ENCODE peak calls at places on chromosomes 3 and 15, in seven cellular contexts. One of them, this sample, is unnamed.

GRCh38 chr3:71310595-71311319 is 272.8 kb downstream of the FOXP1 start:
- DNase-seq in CD4-positive, CD25-positive, alpha-beta regulatory T cell: no peak
- DNase-seq in lower lobe of right lung: no peak
- DNase-seq in endothelial cell of umbilical vein: no peak
- DNase-seq in GM23248: peak
- DNase-seq in colonic mucosa: no peak
- DNase-seq in AG04450: no peak
- DNase-seq in this sample: peak

GRCh38 chr15:100764778-100765457 is 114.7 kb upstream of the ALDH1A3 start:
- DNase-seq in lower lobe of right lung: no peak
- DNase-seq in GM23248: peak
- DNase-seq in AG04450: peak
- DNase-seq in endothelial cell of umbilical vein: peak
- DNase-seq in CD4-positive, CD25-positive, alpha-beta regulatory T cell: no peak
- DNase-seq in colonic mucosa: no peak
- DNase-seq in this sample: no peak

GRCh38 chr3:184341925-184342324 is 4.5 kb downstream of the FAM131A start:
- DNase-seq in lower lobe of right lung: peak
- DNase-seq in colonic mucosa: no peak
- DNase-seq in endothelial cell of umbilical vein: no peak
- DNase-seq in AG04450: no peak
- DNase-seq in GM23248: no peak
- DNase-seq in CD4-positive, CD25-positive, alpha-beta regulatory T cell: no peak
- DNase-seq in this sample: no peak

GRCh38 chr3:192933779-192934456 is 16.3 kb upstream of the MB21D2 start:
- DNase-seq in endothelial cell of umbilical vein: no peak
- DNase-seq in AG04450: no peak
- DNase-seq in CD4-positive, CD25-positive, alpha-beta regulatory T cell: no peak
- DNase-seq in colonic mucosa: no peak
- DNase-seq in lower lobe of right lung: no peak
- DNase-seq in GM23248: peak
- DNase-seq in this sample: no peak

GRCh38 chr3:179244874-179245273 is 6.0 kb downstream of the KCNMB3 start:
- DNase-seq in endothelial cell of umbilical vein: no peak
- DNase-seq in lower lobe of right lung: no peak
- DNase-seq in AG04450: peak
- DNase-seq in CD4-positive, CD25-positive, alpha-beta regulatory T cell: no peak
- DNase-seq in colonic mucosa: no peak
- DNase-seq in GM23248: no peak
- DNase-seq in this sample: no peak

GRCh38 chr15:35533130-35534110 is 12.5 kb downstream of the DPH6 start:
- DNase-seq in colonic mucosa: no peak
- DNase-seq in lower lobe of right lung: no peak
- DNase-seq in endothelial cell of umbilical vein: no peak
- DNase-seq in AG04450: no peak
- DNase-seq in GM23248: peak
- DNase-seq in CD4-positive, CD25-positive, alpha-beta regulatory T cell: no peak
- DNase-seq in this sample: no peak

GRCh38 chr15:48481802-48482201 is 150.6 kb downstream of the DUT start:
- DNase-seq in CD4-positive, CD25-positive, alpha-beta regulatory T cell: no peak
- DNase-seq in endothelial cell of umbilical vein: no peak
- DNase-seq in AG04450: peak
- DNase-seq in GM23248: no peak
- DNase-seq in colonic mucosa: no peak
- DNase-seq in lower lobe of right lung: no peak
- DNase-seq in this sample: no peak

GRCh38 chr3:69367586-69367985 is 18.3 kb downstream of the FRMD4B start:
- DNase-seq in lower lobe of right lung: no peak
- DNase-seq in AG04450: no peak
- DNase-seq in CD4-positive, CD25-positive, alpha-beta regulatory T cell: no peak
- DNase-seq in GM23248: no peak
- DNase-seq in colonic mucosa: no peak
- DNase-seq in endothelial cell of umbilical vein: peak
- DNase-seq in this sample: no peak

GRCh38 chr3:5095879-5096278 is 26.2 kb upstream of the ARL8B start:
- DNase-seq in CD4-positive, CD25-positive, alpha-beta regulatory T cell: no peak
- DNase-seq in colonic mucosa: no peak
- DNase-seq in GM23248: peak
- DNase-seq in endothelial cell of umbilical vein: no peak
- DNase-seq in lower lobe of right lung: no peak
- DNase-seq in AG04450: no peak
- DNase-seq in this sample: no peak

GRCh38 chr3:38524141-38524739 is 28.1 kb downstream of the EXOG start:
- DNase-seq in colonic mucosa: no peak
- DNase-seq in GM23248: peak
- DNase-seq in AG04450: no peak
- DNase-seq in endothelial cell of umbilical vein: no peak
- DNase-seq in lower lobe of right lung: no peak
- DNase-seq in CD4-positive, CD25-positive, alpha-beta regulatory T cell: no peak
- DNase-seq in this sample: no peak

GRCh38 chr15:85339976-85340665 is 40.3 kb upstream of the AKAP13 start:
- DNase-seq in colonic mucosa: no peak
- DNase-seq in CD4-positive, CD25-positive, alpha-beta regulatory T cell: no peak
- DNase-seq in endothelial cell of umbilical vein: peak
- DNase-seq in lower lobe of right lung: no peak
- DNase-seq in GM23248: peak
- DNase-seq in AG04450: no peak
- DNase-seq in this sample: no peak

GRCh38 chr3:186211101-186211500 is 102.2 kb upstream of the ETV5 start:
- DNase-seq in CD4-positive, CD25-positive, alpha-beta regulatory T cell: no peak
- DNase-seq in endothelial cell of umbilical vein: no peak
- DNase-seq in colonic mucosa: no peak
- DNase-seq in lower lobe of right lung: no peak
- DNase-seq in AG04450: no peak
- DNase-seq in GM23248: no peak
- DNase-seq in this sample: no peak

GRCh38 chr3:153373571-153373970 is 211.5 kb downstream of the RAP2B start:
- DNase-seq in GM23248: peak
- DNase-seq in endothelial cell of umbilical vein: no peak
- DNase-seq in AG04450: no peak
- DNase-seq in CD4-positive, CD25-positive, alpha-beta regulatory T cell: no peak
- DNase-seq in colonic mucosa: no peak
- DNase-seq in lower lobe of right lung: peak
- DNase-seq in this sample: no peak

GRCh38 chr3:172938788-172939187 is 188.3 kb downstream of the ECT2 start:
- DNase-seq in CD4-positive, CD25-positive, alpha-beta regulatory T cell: no peak
- DNase-seq in colonic mucosa: no peak
- DNase-seq in endothelial cell of umbilical vein: no peak
- DNase-seq in AG04450: no peak
- DNase-seq in GM23248: no peak
- DNase-seq in lower lobe of right lung: no peak
- DNase-seq in this sample: no peak

GRCh38 chr3:37661615-37662306 is 199.9 kb upstream of the CTDSPL start:
- DNase-seq in AG04450: no peak
- DNase-seq in colonic mucosa: no peak
- DNase-seq in CD4-positive, CD25-positive, alpha-beta regulatory T cell: no peak
- DNase-seq in GM23248: no peak
- DNase-seq in lower lobe of right lung: peak
- DNase-seq in endothelial cell of umbilical vein: no peak
- DNase-seq in this sample: no peak

GRCh38 chr15:31373970-31374369 is 47.3 kb downstream of the KLF13 start:
- DNase-seq in GM23248: no peak
- DNase-seq in endothelial cell of umbilical vein: no peak
- DNase-seq in lower lobe of right lung: no peak
- DNase-seq in colonic mucosa: no peak
- DNase-seq in AG04450: no peak
- DNase-seq in CD4-positive, CD25-positive, alpha-beta regulatory T cell: no peak
- DNase-seq in this sample: no peak

GRCh38 chr3:161349529-161350278 is 21.6 kb downstream of the SPTSSB start:
- DNase-seq in CD4-positive, CD25-positive, alpha-beta regulatory T cell: no peak
- DNase-seq in endothelial cell of umbilical vein: no peak
- DNase-seq in AG04450: peak
- DNase-seq in colonic mucosa: no peak
- DNase-seq in lower lobe of right lung: no peak
- DNase-seq in GM23248: peak
- DNase-seq in this sample: no peak

GRCh38 chr3:17360991-17361390 is 381.4 kb downstream of the TBC1D5 start:
- DNase-seq in CD4-positive, CD25-positive, alpha-beta regulatory T cell: no peak
- DNase-seq in AG04450: no peak
- DNase-seq in endothelial cell of umbilical vein: no peak
- DNase-seq in colonic mucosa: no peak
- DNase-seq in lower lobe of right lung: no peak
- DNase-seq in GM23248: peak
- DNase-seq in this sample: no peak

GRCh38 chr3:16513141-16514020 is at the start of gene RFTN1:
- DNase-seq in endothelial cell of umbilical vein: peak
- DNase-seq in AG04450: peak
- DNase-seq in lower lobe of right lung: peak
- DNase-seq in GM23248: peak
- DNase-seq in CD4-positive, CD25-positive, alpha-beta regulatory T cell: peak
- DNase-seq in colonic mucosa: peak
- DNase-seq in this sample: no peak

GRCh38 chr3:194395201-194395600 is 3.9 kb downstream of the GP5 start:
- DNase-seq in endothelial cell of umbilical vein: peak
- DNase-seq in GM23248: no peak
- DNase-seq in CD4-positive, CD25-positive, alpha-beta regulatory T cell: no peak
- DNase-seq in lower lobe of right lung: no peak
- DNase-seq in colonic mucosa: peak
- DNase-seq in AG04450: no peak
- DNase-seq in this sample: no peak

GRCh38 chr3:80696280-80696679 is 928.5 kb upstream of the ROBO1 start:
- DNase-seq in lower lobe of right lung: no peak
- DNase-seq in AG04450: no peak
- DNase-seq in CD4-positive, CD25-positive, alpha-beta regulatory T cell: no peak
- DNase-seq in colonic mucosa: peak
- DNase-seq in GM23248: no peak
- DNase-seq in endothelial cell of umbilical vein: peak
- DNase-seq in this sample: no peak

GRCh38 chr3:30988774-30989173 is 94.3 kb upstream of the GADL1 start:
- DNase-seq in endothelial cell of umbilical vein: no peak
- DNase-seq in CD4-positive, CD25-positive, alpha-beta regulatory T cell: no peak
- DNase-seq in lower lobe of right lung: no peak
- DNase-seq in AG04450: no peak
- DNase-seq in colonic mucosa: no peak
- DNase-seq in GM23248: no peak
- DNase-seq in this sample: no peak

GRCh38 chr3:16550676-16551341 is 37.3 kb upstream of the RFTN1 start:
- DNase-seq in lower lobe of right lung: no peak
- DNase-seq in CD4-positive, CD25-positive, alpha-beta regulatory T cell: peak
- DNase-seq in GM23248: peak
- DNase-seq in AG04450: peak
- DNase-seq in colonic mucosa: peak
- DNase-seq in endothelial cell of umbilical vein: peak
- DNase-seq in this sample: no peak

GRCh38 chr3:171796625-171797264 is 13.5 kb downstream of the PLD1 start:
- DNase-seq in AG04450: no peak
- DNase-seq in CD4-positive, CD25-positive, alpha-beta regulatory T cell: no peak
- DNase-seq in endothelial cell of umbilical vein: no peak
- DNase-seq in GM23248: no peak
- DNase-seq in colonic mucosa: no peak
- DNase-seq in lower lobe of right lung: no peak
- DNase-seq in this sample: no peak

GRCh38 chr15:57896114-57896513 is 169.4 kb downstream of the ALDH1A2 start:
- DNase-seq in CD4-positive, CD25-positive, alpha-beta regulatory T cell: no peak
- DNase-seq in endothelial cell of umbilical vein: no peak
- DNase-seq in GM23248: no peak
- DNase-seq in lower lobe of right lung: no peak
- DNase-seq in colonic mucosa: no peak
- DNase-seq in AG04450: no peak
- DNase-seq in this sample: no peak

GRCh38 chr15:63048986-63049665 is 6.6 kb downstream of the TPM1 start:
- DNase-seq in lower lobe of right lung: peak
- DNase-seq in GM23248: peak
- DNase-seq in endothelial cell of umbilical vein: peak
- DNase-seq in colonic mucosa: peak
- DNase-seq in CD4-positive, CD25-positive, alpha-beta regulatory T cell: no peak
- DNase-seq in AG04450: no peak
- DNase-seq in this sample: peak
- H3K27ac ChIP-seq in lower lobe of right lung: peak
- H3K27ac ChIP-seq in GM23248: peak
- H3K27ac ChIP-seq in endothelial cell of umbilical vein: peak
- H3K27ac ChIP-seq in colonic mucosa: peak
- H3K27ac ChIP-seq in CD4-positive, CD25-positive, alpha-beta regulatory T cell: no peak
- H3K27ac ChIP-seq in AG04450: peak
- H3K27ac ChIP-seq in this sample: peak

GRCh38 chr15:52309154-52309548 is 13.5 kb upstream of the MYO5C start:
- DNase-seq in lower lobe of right lung: no peak
- DNase-seq in CD4-positive, CD25-positive, alpha-beta regulatory T cell: no peak
- DNase-seq in endothelial cell of umbilical vein: no peak
- DNase-seq in AG04450: no peak
- DNase-seq in GM23248: no peak
- DNase-seq in colonic mucosa: no peak
- DNase-seq in this sample: no peak

GRCh38 chr15:52307847-52308246 is 12.2 kb upstream of the MYO5C start:
- DNase-seq in endothelial cell of umbilical vein: no peak
- DNase-seq in colonic mucosa: no peak
- DNase-seq in AG04450: no peak
- DNase-seq in GM23248: no peak
- DNase-seq in lower lobe of right lung: no peak
- DNase-seq in CD4-positive, CD25-positive, alpha-beta regulatory T cell: no peak
- DNase-seq in this sample: no peak

GRCh38 chr15:52306270-52306669 is 10.7 kb upstream of the MYO5C start:
- DNase-seq in GM23248: peak
- DNase-seq in endothelial cell of umbilical vein: peak
- DNase-seq in colonic mucosa: no peak
- DNase-seq in AG04450: peak
- DNase-seq in CD4-positive, CD25-positive, alpha-beta regulatory T cell: no peak
- DNase-seq in lower lobe of right lung: no peak
- DNase-seq in this sample: no peak

GRCh38 chr15:52303093-52303772 is 7.6 kb upstream of the MYO5C start:
- DNase-seq in CD4-positive, CD25-positive, alpha-beta regulatory T cell: no peak
- DNase-seq in lower lobe of right lung: no peak
- DNase-seq in GM23248: no peak
- DNase-seq in endothelial cell of umbilical vein: no peak
- DNase-seq in colonic mucosa: no peak
- DNase-seq in AG04450: no peak
- DNase-seq in this sample: no peak

GRCh38 chr15:52308446-52309153 is 13.0 kb upstream of the MYO5C start:
- DNase-seq in lower lobe of right lung: no peak
- DNase-seq in GM23248: no peak
- DNase-seq in colonic mucosa: no peak
- DNase-seq in AG04450: no peak
- DNase-seq in endothelial cell of umbilical vein: peak
- DNase-seq in CD4-positive, CD25-positive, alpha-beta regulatory T cell: no peak
- DNase-seq in this sample: no peak
- H3K27ac ChIP-seq in lower lobe of right lung: no peak
- H3K27ac ChIP-seq in GM23248: no peak
- H3K27ac ChIP-seq in colonic mucosa: no peak
- H3K27ac ChIP-seq in AG04450: no peak
- H3K27ac ChIP-seq in endothelial cell of umbilical vein: no peak
- H3K27ac ChIP-seq in CD4-positive, CD25-positive, alpha-beta regulatory T cell: no peak
- H3K27ac ChIP-seq in this sample: no peak

DNA sequence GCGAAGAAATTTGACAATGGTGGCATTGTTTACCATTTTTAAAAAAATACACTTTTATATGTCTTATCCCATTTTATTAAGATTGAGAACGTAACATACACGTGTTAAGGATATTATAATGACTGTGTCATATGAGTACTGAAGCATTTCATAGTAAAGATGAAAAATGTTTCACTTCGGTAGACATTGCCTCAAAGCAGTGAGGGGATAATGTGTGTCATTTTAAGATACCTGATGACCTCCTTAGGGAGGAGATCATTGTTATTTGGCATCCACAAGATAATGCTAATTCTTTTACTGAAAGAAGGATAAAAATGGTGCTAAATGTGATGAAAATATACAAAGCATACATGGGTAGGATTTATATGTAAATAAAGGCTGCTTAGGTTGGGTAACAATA is 107.3 kb downstream of the STAC start:
- DNase-seq in lower lobe of right lung: no peak
- DNase-seq in colonic mucosa: no peak
- DNase-seq in GM23248: no peak
- DNase-seq in AG04450: no peak
- DNase-seq in endothelial cell of umbilical vein: no peak
- DNase-seq in CD4-positive, CD25-positive, alpha-beta regulatory T cell: no peak
- DNase-seq in this sample: no peak
- H3K27ac ChIP-seq in lower lobe of right lung: no peak
- H3K27ac ChIP-seq in colonic mucosa: no peak
- H3K27ac ChIP-seq in GM23248: no peak
- H3K27ac ChIP-seq in AG04450: no peak
- H3K27ac ChIP-seq in endothelial cell of umbilical vein: no peak
- H3K27ac ChIP-seq in CD4-positive, CD25-positive, alpha-beta regulatory T cell: no peak
- H3K27ac ChIP-seq in this sample: no peak

GRCh38 chr3:12286504-12286903 is 2.4 kb upstream of the PPARG start:
- DNase-seq in lower lobe of right lung: no peak
- DNase-seq in GM23248: no peak
- DNase-seq in colonic mucosa: no peak
- DNase-seq in endothelial cell of umbilical vein: no peak
- DNase-seq in AG04450: no peak
- DNase-seq in CD4-positive, CD25-positive, alpha-beta regulatory T cell: no peak
- DNase-seq in this sample: no peak
- H3K27ac ChIP-seq in lower lobe of right lung: no peak
- H3K27ac ChIP-seq in GM23248: no peak
- H3K27ac ChIP-seq in colonic mucosa: no peak
- H3K27ac ChIP-seq in endothelial cell of umbilical vein: no peak
- H3K27ac ChIP-seq in AG04450: no peak
- H3K27ac ChIP-seq in CD4-positive, CD25-positive, alpha-beta regulatory T cell: no peak
- H3K27ac ChIP-seq in this sample: no peak